ENCODE peak calls at places on chromosomes 12 and 14, in four cellular contexts. One of them, this sample, is unnamed.

GRCh38 chr12:130557201-130557600 is 158.9 kb downstream of the RIMBP2 start:
- DNase-seq in body of pancreas: no peak
- DNase-seq in psoas muscle: no peak
- DNase-seq in CD8-positive, alpha-beta T cell: no peak
- DNase-seq in this sample: no peak

GRCh38 chr14:86391085-86391484 is 861.1 kb downstream of the FLRT2 start:
- DNase-seq in body of pancreas: no peak
- DNase-seq in psoas muscle: no peak
- DNase-seq in CD8-positive, alpha-beta T cell: no peak
- DNase-seq in this sample: no peak

GRCh38 chr12:92702754-92703679 is at the start of gene PLEKHG7:
- DNase-seq in body of pancreas: peak; percentile 66
- DNase-seq in psoas muscle: no peak
- DNase-seq in CD8-positive, alpha-beta T cell: no peak
- DNase-seq in this sample: peak; percentile 37

GRCh38 chr14:34436118-34436905 is 25.7 kb downstream of the SPTSSA start:
- DNase-seq in body of pancreas: no peak
- DNase-seq in psoas muscle: no peak
- DNase-seq in CD8-positive, alpha-beta T cell: no peak
- DNase-seq in this sample: no peak

GRCh38 chr12:55927588-55928502 is at the start of gene PYM1:
- DNase-seq in body of pancreas: peak; percentile 92
- DNase-seq in psoas muscle: peak; percentile 85
- DNase-seq in CD8-positive, alpha-beta T cell: peak; percentile 84
- DNase-seq in this sample: no peak

GRCh38 chr14:29227631-29228030 is 461.0 kb downstream of the FOXG1 start:
- DNase-seq in body of pancreas: no peak
- DNase-seq in psoas muscle: no peak
- DNase-seq in CD8-positive, alpha-beta T cell: no peak
- DNase-seq in this sample: no peak

GRCh38 chr12:30598889-30599288 is 96.8 kb downstream of the IPO8 start:
- DNase-seq in body of pancreas: no peak
- DNase-seq in psoas muscle: no peak
- DNase-seq in CD8-positive, alpha-beta T cell: no peak
- DNase-seq in this sample: no peak

GRCh38 chr12:4011597-4011996 is 138.4 kb upstream of the PARP11 start:
- DNase-seq in body of pancreas: peak; percentile 39
- DNase-seq in psoas muscle: no peak
- DNase-seq in CD8-positive, alpha-beta T cell: no peak
- DNase-seq in this sample: peak; percentile 87

GRCh38 chr14:53128706-53129105 is 24.4 kb downstream of the DDHD1 start:
- DNase-seq in body of pancreas: no peak
- DNase-seq in psoas muscle: no peak
- DNase-seq in CD8-positive, alpha-beta T cell: no peak
- DNase-seq in this sample: no peak

GRCh38 chr14:53127151-53127550 is 26.0 kb downstream of the DDHD1 start:
- DNase-seq in body of pancreas: no peak
- DNase-seq in psoas muscle: no peak
- DNase-seq in CD8-positive, alpha-beta T cell: no peak
- DNase-seq in this sample: no peak

GRCh38 chr14:53126705-53127104 is 26.4 kb downstream of the DDHD1 start:
- DNase-seq in body of pancreas: no peak
- DNase-seq in psoas muscle: no peak
- DNase-seq in CD8-positive, alpha-beta T cell: no peak
- DNase-seq in this sample: no peak

GRCh38 chr14:53128303-53128702 is 24.8 kb downstream of the DDHD1 start:
- DNase-seq in body of pancreas: no peak
- DNase-seq in psoas muscle: no peak
- DNase-seq in CD8-positive, alpha-beta T cell: no peak
- DNase-seq in this sample: no peak

GRCh38 chr14:53127832-53128231 is 25.3 kb downstream of the DDHD1 start:
- DNase-seq in body of pancreas: no peak
- DNase-seq in psoas muscle: no peak
- DNase-seq in CD8-positive, alpha-beta T cell: no peak
- DNase-seq in this sample: no peak
- TF ChIP-seq CTCF in body of pancreas: no peak
- TF ChIP-seq CTCF in psoas muscle: no peak
- TF ChIP-seq CTCF in CD8-positive, alpha-beta T cell: no peak
- TF ChIP-seq CTCF in this sample: no peak

GRCh38 chr12:121520586-121521086 is 60.2 kb downstream of the KDM2B start:
- DNase-seq in body of pancreas: no peak
- DNase-seq in psoas muscle: no peak
- DNase-seq in CD8-positive, alpha-beta T cell: no peak
- DNase-seq in this sample: no peak

GRCh38 chr12:121516437-121517011 is 64.3 kb downstream of the KDM2B start:
- DNase-seq in body of pancreas: no peak
- DNase-seq in psoas muscle: no peak
- DNase-seq in CD8-positive, alpha-beta T cell: no peak
- DNase-seq in this sample: no peak

GRCh38 chr12:121518656-121519055 is 62.2 kb downstream of the KDM2B start:
- DNase-seq in body of pancreas: no peak
- DNase-seq in psoas muscle: no peak
- DNase-seq in CD8-positive, alpha-beta T cell: no peak
- DNase-seq in this sample: no peak

GRCh38 chr12:121520119-121520518 is 60.7 kb downstream of the KDM2B start:
- DNase-seq in body of pancreas: no peak
- DNase-seq in psoas muscle: no peak
- DNase-seq in CD8-positive, alpha-beta T cell: no peak
- DNase-seq in this sample: no peak

DNA sequence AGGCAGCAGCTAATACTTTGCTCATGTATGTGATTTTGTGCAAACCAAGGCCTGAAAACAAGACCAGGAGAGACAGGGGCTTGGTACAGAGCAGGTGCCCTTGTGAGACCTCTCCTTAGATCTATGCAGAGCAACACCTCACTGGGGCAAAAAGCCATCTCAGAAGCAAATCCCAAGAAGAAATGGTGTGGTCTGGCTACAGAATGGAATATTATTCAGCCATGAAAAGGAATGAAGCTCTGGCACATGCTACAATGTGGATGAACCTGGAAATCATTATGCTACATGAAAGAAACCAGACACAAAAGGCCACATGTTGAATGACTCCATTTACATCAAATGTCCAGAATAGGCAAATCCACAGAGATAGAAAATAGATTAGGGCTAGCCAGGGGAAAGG is 61.6 kb downstream of the KDM2B start:
- DNase-seq in body of pancreas: no peak
- DNase-seq in psoas muscle: no peak
- DNase-seq in CD8-positive, alpha-beta T cell: no peak
- DNase-seq in this sample: no peak
- H3K4me3 ChIP-seq in body of pancreas: no peak overlapping the region
- H3K4me3 ChIP-seq in psoas muscle: no peak overlapping the region
- H3K4me3 ChIP-seq in CD8-positive, alpha-beta T cell: no peak overlapping the region
- H3K4me3 ChIP-seq in this sample: no peak overlapping the region

DNA sequence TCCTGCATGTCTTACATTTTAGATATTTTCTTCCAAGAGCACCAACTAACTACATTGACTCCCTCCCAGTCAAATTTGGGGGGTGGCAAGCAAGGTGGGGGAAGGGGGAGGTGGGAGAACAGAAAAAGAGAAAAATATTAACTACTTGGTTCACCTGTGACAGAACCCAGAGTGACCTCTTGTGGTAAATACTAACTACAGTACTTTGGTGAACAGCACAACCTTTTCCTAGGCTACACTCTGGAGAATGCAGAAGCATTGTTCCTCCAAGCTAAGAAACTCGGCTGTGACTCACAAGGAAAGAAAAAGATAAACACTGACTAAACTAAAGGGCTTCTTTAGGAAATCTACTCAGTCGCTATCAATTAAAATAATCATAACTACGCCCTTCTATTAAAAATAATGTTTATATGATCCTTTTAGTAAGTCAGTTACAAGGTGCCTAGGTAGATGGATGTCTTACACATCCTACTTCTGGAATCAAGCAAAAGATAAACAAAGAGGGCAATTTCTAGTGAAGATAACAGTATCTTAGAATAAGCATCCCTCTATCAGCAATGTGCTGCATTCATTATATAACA is 5.4 kb downstream of the KCNH5 start:
- DNase-seq in body of pancreas: no peak
- DNase-seq in psoas muscle: no peak
- DNase-seq in CD8-positive, alpha-beta T cell: no peak
- DNase-seq in this sample: peak; percentile 43
- H3K27me3 ChIP-seq in body of pancreas: no peaks in the 10 kb centered on the region
- H3K27me3 ChIP-seq in psoas muscle: peaks cover 30% of the 10 kb centered on the region
- H3K27me3 ChIP-seq in CD8-positive, alpha-beta T cell: peaks cover 4% of the 10 kb centered on the region
- H3K27me3 ChIP-seq in this sample: peaks cover 9% of the 10 kb centered on the region

DNA sequence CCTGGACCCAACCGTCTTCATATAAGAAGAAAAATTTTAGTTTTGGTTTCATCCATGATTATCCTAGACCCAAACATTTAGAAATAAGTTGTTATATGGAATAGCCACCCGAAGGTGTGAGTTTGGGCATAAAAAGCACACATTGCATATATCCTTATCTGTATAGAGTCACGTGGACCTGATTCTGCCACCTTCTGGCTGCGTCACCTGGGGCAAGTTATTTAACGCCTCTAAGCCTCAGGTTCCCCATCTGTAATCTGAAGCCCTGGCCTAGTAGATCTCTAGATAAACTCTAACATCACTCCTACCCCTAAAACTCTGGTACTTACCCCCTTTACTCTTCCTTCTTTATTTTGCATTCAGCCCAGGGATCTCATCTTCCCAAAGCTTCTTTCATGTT is 14.3 kb upstream of the KRT5 start:
- DNase-seq in body of pancreas: no peak
- DNase-seq in psoas muscle: no peak
- DNase-seq in CD8-positive, alpha-beta T cell: no peak
- DNase-seq in this sample: no peak
- TF ChIP-seq CTCF in body of pancreas: peak; percentile 26
- TF ChIP-seq CTCF in psoas muscle: no peak
- TF ChIP-seq CTCF in CD8-positive, alpha-beta T cell: no peak
- TF ChIP-seq CTCF in this sample: no peak

DNA sequence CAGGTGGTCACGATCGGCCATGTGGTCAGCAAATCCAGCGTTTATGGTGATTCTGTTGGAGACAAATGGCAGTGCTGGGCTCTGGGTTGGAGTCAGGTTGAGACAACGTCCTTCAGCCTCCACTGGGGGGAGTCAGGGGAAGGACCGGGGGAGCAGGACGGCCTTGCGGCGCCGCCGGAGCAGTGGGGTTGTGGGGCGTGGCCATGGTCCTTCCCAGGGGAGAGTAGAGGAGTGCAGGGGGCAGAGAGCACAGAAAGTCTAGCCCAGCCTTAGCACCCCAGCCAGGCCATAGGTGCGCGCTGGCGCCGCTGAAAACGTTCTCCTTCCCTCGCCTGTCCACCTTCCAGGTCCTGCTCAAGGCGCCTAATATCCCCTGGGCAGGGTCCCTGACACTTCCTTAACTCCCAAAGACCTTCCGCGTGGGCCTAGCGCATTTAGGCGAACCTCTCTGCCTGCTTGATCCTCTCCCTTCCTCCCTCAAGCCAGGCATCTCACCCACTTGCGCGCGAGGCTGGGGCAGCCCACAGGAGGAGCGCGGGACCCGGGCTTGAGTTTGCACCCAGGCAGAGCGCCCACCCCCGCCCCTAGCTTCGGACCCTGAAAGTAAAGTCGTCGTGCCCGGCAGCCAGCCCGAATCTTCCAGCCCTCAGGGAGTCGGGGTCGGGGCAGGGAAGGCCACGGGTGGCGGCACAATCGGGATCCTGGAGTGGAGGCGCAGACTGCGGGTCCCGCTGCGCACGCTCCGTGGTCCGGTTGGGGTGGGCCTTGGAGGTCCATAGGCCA is 3.1 kb upstream of the KIF26A start:
- DNase-seq in body of pancreas: peak; percentile 13
- DNase-seq in psoas muscle: peak; percentile 57
- DNase-seq in CD8-positive, alpha-beta T cell: no peak
- DNase-seq in this sample: no peak
- H3K4me3 ChIP-seq in body of pancreas: no peak overlapping the region
- H3K4me3 ChIP-seq in psoas muscle: no peak overlapping the region
- H3K4me3 ChIP-seq in CD8-positive, alpha-beta T cell: no peak overlapping the region
- H3K4me3 ChIP-seq in this sample: no peak overlapping the region

GRCh38 chr14:102540310-102541028 is 30.9 kb upstream of the ANKRD9 start:
- DNase-seq in body of pancreas: no peak
- DNase-seq in psoas muscle: no peak
- DNase-seq in CD8-positive, alpha-beta T cell: no peak
- DNase-seq in this sample: no peak
- H3K27me3 ChIP-seq in body of pancreas: no peaks in the 10 kb centered on the region
- H3K27me3 ChIP-seq in psoas muscle: peaks cover 23% of the 10 kb centered on the region
- H3K27me3 ChIP-seq in CD8-positive, alpha-beta T cell: peaks cover 11% of the 10 kb centered on the region
- H3K27me3 ChIP-seq in this sample: peaks cover 22% of the 10 kb centered on the region